ENCODE peak calls at places on chromosomes 13 and 19, in six cellular contexts. T is HL-60, J is spleen, P is GM23338, N is endothelial cell of umbilical vein, K is HCT116. Y is an unnamed sample.

GRCh38 chr19:51111606-51112005 is 3.4 kb upstream of the CTU1 start:
- DNase-seq in T (no peak), J (no peak), P (peak), N (no peak), K (peak), Y (no peak)

GRCh38 chr13:87259479-87260083 is 411.6 kb upstream of the SLITRK5 start:
- DNase-seq in T (no peak), J (no peak), P (peak), N (no peak), K (peak), Y (no peak)

GRCh38 chr13:105920375-105920774 is 615.1 kb downstream of the EFNB2 start:
- DNase-seq in T (no peak), J (no peak), P (no peak), N (peak), K (peak), Y (no peak)

GRCh38 chr13:59356607-59357006 is 807.1 kb downstream of the DIAPH3 start:
- DNase-seq in T (no peak), J (peak), P (no peak), N (peak), K (no peak), Y (no peak)

GRCh38 chr19:14525729-14526128 is 3.7 kb upstream of the TECR start:
- DNase-seq in T (no peak), J (no peak), P (no peak), N (no peak), K (no peak), Y (no peak)

GRCh38 chr19:46654621-46655152 is 6.3 kb downstream of the DACT3 start:
- DNase-seq in T (no peak), J (no peak), P (peak), N (no peak), K (no peak), Y (no peak)

GRCh38 chr13:112803422-112803821 is 113.6 kb downstream of the ATP11A start:
- DNase-seq in T (peak), J (no peak), P (no peak), N (no peak), K (no peak), Y (no peak)

GRCh38 chr13:32045963-32046785 is 14.6 kb downstream of the FRY start:
- DNase-seq in T (peak), J (no peak), P (peak), N (peak), K (no peak), Y (no peak)

GRCh38 chr13:101579291-101579802 is 126.9 kb downstream of the ITGBL1 start:
- DNase-seq in T (no peak), J (no peak), P (no peak), N (peak), K (no peak), Y (no peak)

GRCh38 chr13:80716610-80717081 is 375.7 kb upstream of the SPRY2 start:
- DNase-seq in T (peak), J (peak), P (peak), N (peak), K (no peak), Y (no peak)

GRCh38 chr13:80473695-80474094 is 132.8 kb upstream of the SPRY2 start:
- DNase-seq in T (no peak), J (no peak), P (no peak), N (peak), K (no peak), Y (no peak)

GRCh38 chr13:40484101-40484800 is 182.2 kb downstream of the FOXO1 start:
- DNase-seq in T (no peak), J (no peak), P (no peak), N (no peak), K (no peak), Y (no peak)

GRCh38 chr19:55088021-55088451 is 12.4 kb downstream of the EPS8L1 start:
- DNase-seq in T (no peak), J (no peak), P (no peak), N (no peak), K (no peak), Y (no peak)
- TF ChIP-seq POLR2AphosphoS5 in T (no peak), J (peak), P (peak), N (no peak), K (no peak), Y (no peak)

DNA sequence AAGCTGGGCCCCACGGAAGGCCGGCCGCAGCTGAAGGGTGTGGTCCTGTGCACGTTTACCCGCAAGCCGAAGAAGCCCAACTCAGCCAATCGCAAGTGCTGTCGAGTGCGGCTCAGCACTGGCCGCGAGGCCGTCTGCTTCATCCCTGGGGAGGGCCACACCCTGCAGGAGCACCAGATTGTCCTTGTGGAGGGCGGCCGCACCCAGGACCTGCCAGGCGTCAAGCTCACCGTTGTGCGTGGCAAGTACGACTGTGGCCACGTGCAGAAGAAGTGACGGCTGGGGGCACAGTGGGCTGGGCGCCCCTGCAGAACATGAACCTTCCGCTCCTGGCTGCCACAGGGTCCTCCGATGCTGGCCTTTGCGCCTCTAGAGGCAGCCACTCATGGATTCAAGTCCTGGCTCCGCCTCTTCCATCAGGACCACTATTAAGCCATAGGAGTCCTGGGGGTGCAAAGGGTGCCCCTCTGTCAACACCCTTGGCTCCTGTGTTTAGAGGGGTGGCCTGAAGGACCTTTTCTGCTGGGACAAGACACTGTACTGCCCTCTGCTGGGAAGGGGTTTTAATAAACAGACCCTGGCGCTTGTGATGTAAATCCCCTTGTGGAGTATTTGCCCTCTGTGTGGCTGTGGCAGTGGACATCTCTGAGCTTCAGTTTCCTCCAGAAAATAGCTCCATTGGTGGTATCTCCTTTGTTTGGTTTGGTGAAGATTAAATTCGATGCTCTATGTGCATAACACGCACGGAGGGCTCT is 1.9 kb downstream of the MRPS12 start:
- DNase-seq in T (no peak), J (no peak), P (peak), N (peak), K (peak), Y (no peak)
- TF ChIP-seq CTCF in T (no peak), J (peak), P (peak), N (peak), K (peak), Y (no peak)

DNA sequence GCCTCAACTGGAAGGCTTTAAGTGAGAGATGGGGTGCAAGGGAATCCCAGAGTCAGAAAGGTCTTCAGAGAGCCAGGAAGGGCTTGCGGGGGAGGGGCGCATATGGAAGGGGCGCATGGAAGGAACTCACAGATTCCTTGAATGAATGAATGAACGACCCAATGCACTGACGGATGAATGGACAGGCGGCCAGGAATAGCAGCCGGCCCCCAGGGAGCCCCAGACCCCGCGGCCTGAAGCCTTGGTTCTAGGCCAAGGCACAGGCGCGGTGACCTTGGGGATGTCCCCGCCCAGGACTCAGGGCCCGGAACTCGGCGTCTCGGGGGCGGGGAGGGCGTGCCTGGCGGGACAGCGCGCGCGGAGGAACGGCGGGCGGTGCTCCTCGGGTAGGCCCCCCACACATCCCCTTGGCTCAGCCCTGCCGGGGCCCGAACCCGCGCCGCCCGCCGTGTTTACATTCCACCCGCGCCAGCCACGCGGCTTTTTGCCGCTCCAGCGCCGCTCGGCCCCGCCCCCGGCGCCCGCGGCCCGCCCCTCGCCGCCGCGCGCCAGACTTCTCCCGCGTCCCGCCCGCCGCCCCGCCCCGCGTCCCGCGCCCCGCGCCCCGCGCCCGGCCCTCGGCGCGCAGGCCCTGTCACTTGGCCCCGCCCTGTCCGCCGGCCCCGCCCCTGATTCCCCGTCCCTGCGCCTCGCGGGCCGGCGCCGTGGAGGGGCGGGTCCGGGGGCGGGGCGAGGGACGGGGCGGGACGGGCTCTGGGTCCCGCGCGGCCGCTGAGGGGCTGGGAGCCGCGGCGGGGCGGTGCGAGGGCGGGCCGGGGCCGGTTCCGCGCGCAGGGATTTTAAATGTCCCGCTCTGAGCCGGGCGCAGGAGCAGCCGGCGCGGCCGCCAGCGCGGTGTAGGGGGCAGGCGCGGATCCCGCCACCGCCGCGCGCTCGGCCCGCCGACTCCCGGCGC is at the start of gene CCNE1:
- DNase-seq in T (peak), J (peak), P (peak), N (peak), K (peak), Y (no peak)
- TF ChIP-seq POLR2AphosphoS5 in T (peak), J (peak), P (no peak), N (no peak), K (peak), Y (no peak)

GRCh38 chr19:48637948-48638830 is 1.0 kb upstream of the DBP start:
- DNase-seq in T (peak), J (peak), P (peak), N (peak), K (peak), Y (peak)
- TF ChIP-seq CTCF in T (no peak), J (no peak), P (peak), N (peak), K (peak), Y (no peak)

GRCh38 chr19:2475018-2475701 is 767 bp upstream of the GADD45B start:
- DNase-seq in T (no peak), J (peak), P (peak), N (peak), K (no peak), Y (no peak)

GRCh38 chr19:2476451-2477140 is 669 bp downstream of the GADD45B start:
- DNase-seq in T (no peak), J (peak), P (peak), N (peak), K (no peak), Y (no peak)

GRCh38 chr19:2477141-2477710 is 1.3 kb downstream of the GADD45B start:
- DNase-seq in T (no peak), J (peak), P (no peak), N (no peak), K (no peak), Y (no peak)

GRCh38 chr19:2474232-2475017 is 1.5 kb upstream of the GADD45B start:
- DNase-seq in T (peak), J (peak), P (peak), N (peak), K (no peak), Y (no peak)

DNA sequence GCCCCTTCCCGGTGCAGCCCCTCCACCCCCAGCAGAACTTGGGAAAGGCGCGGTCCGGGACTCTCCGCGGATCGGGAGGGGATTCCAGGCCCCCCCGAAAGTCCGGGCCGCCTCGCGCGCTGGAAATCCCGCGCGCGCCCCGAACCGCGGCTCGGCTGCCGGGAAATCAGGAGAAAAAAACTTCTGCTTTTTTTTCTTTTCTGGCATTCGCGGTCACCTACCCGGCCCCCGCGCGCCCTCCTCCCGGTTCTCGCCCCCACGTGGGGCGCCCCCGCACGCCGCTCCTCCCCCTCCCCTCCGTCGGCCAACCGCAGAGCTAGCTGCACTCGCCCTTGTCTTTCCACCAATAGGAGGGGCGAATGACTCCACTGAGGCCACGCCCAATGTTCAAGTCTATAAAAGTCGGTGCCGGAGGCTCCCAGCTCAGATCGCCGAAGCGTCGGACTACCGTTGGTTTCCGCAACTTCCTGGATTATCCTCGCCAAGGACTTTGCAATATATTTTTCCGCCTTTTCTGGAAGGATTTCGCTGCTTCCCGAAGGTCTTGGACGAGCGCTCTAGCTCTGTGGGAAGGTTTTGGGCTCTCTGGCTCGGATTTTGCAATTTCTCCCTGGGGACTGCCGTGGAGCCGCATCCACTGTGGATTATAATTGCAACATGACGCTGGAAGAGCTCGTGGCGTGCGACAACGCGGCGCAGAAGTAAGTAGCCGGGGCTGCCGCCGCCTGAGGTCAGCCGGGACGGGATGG is at the start of gene GADD45B:
- DNase-seq in T (peak), J (peak), P (peak), N (peak), K (peak), Y (no peak)
- TF ChIP-seq POLR2AphosphoS5 in T (peak), J (peak), P (peak), N (peak), K (peak), Y (peak)

GRCh38 chr19:23437901-23438300 is 42.6 kb upstream of the ZNF91 start:
- DNase-seq in T (no peak), J (no peak), P (peak), N (no peak), K (no peak), Y (no peak)

GRCh38 chr19:23439623-23440022 is 44.4 kb upstream of the ZNF91 start:
- DNase-seq in T (no peak), J (no peak), P (peak), N (no peak), K (no peak), Y (no peak)

GRCh38 chr19:23440207-23440606 is 44.9 kb upstream of the ZNF91 start:
- DNase-seq in T (no peak), J (no peak), P (peak), N (no peak), K (no peak), Y (no peak)

GRCh38 chr19:23436944-23437343 is 41.7 kb upstream of the ZNF91 start:
- DNase-seq in T (no peak), J (no peak), P (peak), N (no peak), K (no peak), Y (no peak)

GRCh38 chr19:23440791-23441190 is 45.5 kb upstream of the ZNF91 start:
- DNase-seq in T (no peak), J (no peak), P (peak), N (no peak), K (no peak), Y (no peak)
- TF ChIP-seq CTCF in T (peak), J (no peak), P (peak), N (peak), K (peak), Y (no peak)

GRCh38 chr19:12806242-12807131 is at the start of gene RNASEH2A:
- DNase-seq in T (peak), J (peak), P (peak), N (peak), K (peak), Y (peak)
- TF ChIP-seq POLR2AphosphoS5 in T (peak), J (peak), P (peak), N (peak), K (peak), Y (peak)

DNA sequence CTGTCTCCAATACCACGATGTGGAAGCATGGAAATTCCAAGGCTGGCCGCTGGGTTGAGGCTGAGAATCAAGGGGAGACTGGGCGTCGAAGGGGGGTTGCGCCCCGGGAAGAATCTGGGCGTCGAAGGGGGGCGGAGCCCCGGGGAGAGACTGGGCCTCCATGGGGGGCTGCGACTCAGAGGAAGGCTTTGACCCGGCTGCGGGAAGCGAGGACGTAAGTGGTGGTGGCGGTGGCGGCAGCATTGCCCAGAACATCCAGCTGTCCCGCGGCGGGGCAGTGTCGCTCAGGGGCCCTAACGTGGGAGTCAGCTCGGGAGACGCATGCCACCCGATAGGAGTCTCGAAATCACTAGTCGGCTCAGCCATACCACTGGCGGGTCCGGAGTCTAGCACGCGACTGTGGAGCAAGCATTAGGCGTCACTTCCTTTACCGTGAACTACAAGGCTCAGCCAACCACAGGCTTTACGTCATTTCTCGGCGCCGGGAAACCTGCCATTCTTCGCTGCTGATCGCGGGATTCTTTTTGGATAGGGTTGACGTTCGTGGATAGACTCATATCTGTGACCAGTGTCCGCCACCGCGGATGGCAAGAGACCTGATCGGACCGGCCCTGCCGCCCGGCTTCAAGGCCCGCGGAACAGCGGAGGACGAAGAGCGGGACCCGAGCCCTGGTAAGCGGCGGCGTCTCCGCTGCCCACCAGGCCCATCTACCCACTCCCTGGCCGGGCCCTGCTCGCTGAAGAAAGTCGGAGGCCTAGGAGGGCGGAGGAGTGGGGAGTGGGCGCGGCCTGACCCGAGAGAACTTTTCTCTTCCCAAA is at the start of the genes GPALPP1 and NUFIP1:
- DNase-seq in T (peak), J (peak), P (peak), N (peak), K (peak), Y (no peak)
- TF ChIP-seq CTCF in T (no peak), J (no peak), P (no peak), N (peak), K (no peak), Y (peak)

GRCh38 chr19:41740415-41741243 is 14.7 kb upstream of the CEACAM6 start:
- DNase-seq in T (no peak), J (no peak), P (peak), N (no peak), K (no peak), Y (no peak)
- TF ChIP-seq POLR2AphosphoS5 in T (no peak), J (no peak), P (no peak), N (no peak), K (no peak), Y (no peak)

GRCh38 chr13:44573071-44573470 is 3.1 kb downstream of the TSC22D1 start:
- DNase-seq in T (no peak), J (no peak), P (peak), N (no peak), K (no peak), Y (no peak)
- TF ChIP-seq CTCF in T (no peak), J (no peak), P (peak), N (no peak), K (no peak), Y (no peak)